ENCODE peak calls at places on chromosomes 11 and 22, in eight cellular contexts. I is activated naive CD8-positive, alpha-beta T cell treated with anti-CD3 and anti-CD28 coated beads, Interleukin-2, amount 50 U/mL, for 16 hours; Z is CD8-positive, alpha-beta T cell; S is erythroblast; R is iris pigment epithelial cell; F is MG63; E is effector CD8-positive, alpha-beta T cell; W is EL. G is an unnamed sample.

GRCh38 chr22:46201059-46201757 is 48.9 kb downstream of the CDPF1 start:
- DNase-seq in I (no peak), Z (no peak), S (no peak), R (no peak), F (no peak), E (no peak), W (no peak), G (no peak)

GRCh38 chr11:1148752-1149180 is 9.0 kb upstream of the MUC5AC start:
- DNase-seq in I (no peak), Z (no peak), S (no peak), R (no peak), F (no peak), E (no peak), W (no peak), G (no peak)

GRCh38 chr22:20205964-20206708 is 55.3 kb upstream of the CCDC188 start:
- DNase-seq in I (peak), Z (peak), S (peak), R (peak), F (peak), E (peak), W (peak), G (peak)

GRCh38 chr11:21301981-21302380 is 632.6 kb downstream of the NELL1 start:
- DNase-seq in I (no peak), Z (no peak), S (no peak), R (no peak), F (no peak), E (no peak), W (no peak), G (no peak)

GRCh38 chr11:5071815-5072214 is 2.4 kb downstream of the OR52E1 start:
- DNase-seq in I (no peak), Z (no peak), S (no peak), R (no peak), F (no peak), E (no peak), W (no peak), G (no peak)

GRCh38 chr11:62705401-62705800 is 1.8 kb downstream of the BSCL2 start:
- DNase-seq in I (no peak), Z (no peak), S (peak), R (no peak), F (no peak), E (no peak), W (no peak), G (peak)

GRCh38 chr11:117180661-117181585 is 2.4 kb downstream of the SIDT2 start:
- DNase-seq in I (no peak), Z (no peak), S (peak), R (peak), F (peak), E (peak), W (peak), G (peak)

GRCh38 chr11:62324738-62325556 is 12.3 kb upstream of the ASRGL1 start:
- DNase-seq in I (no peak), Z (peak), S (peak), R (peak), F (peak), E (peak), W (peak), G (peak)